ENCODE peak calls at places on chromosomes 12 and 14, in six cellular contexts. One of them, this sample, is unnamed.

GRCh38 chr12:54019111-54019811 is 9.0 kb upstream of the HOXC6 start:
- DNase-seq in HepG2: no peak
- DNase-seq in HCT116: no peak
- DNase-seq in H1: peak
- DNase-seq in GM12878: no peak
- DNase-seq in Panc1: no peak
- DNase-seq in this sample: no peak

GRCh38 chr12:27822076-27822712 is 42.2 kb upstream of the MANSC4 start:
- DNase-seq in HepG2: no peak
- DNase-seq in HCT116: peak
- DNase-seq in H1: no peak
- DNase-seq in GM12878: peak
- DNase-seq in Panc1: peak
- DNase-seq in this sample: no peak

GRCh38 chr14:77026930-77027537 is 1.5 kb downstream of the IRF2BPL start:
- DNase-seq in HepG2: no peak
- DNase-seq in HCT116: no peak
- DNase-seq in H1: no peak
- DNase-seq in GM12878: no peak
- DNase-seq in Panc1: no peak
- DNase-seq in this sample: peak

GRCh38 chr12:27186240-27186839 is 57.7 kb upstream of the STK38L start:
- DNase-seq in HepG2: no peak
- DNase-seq in HCT116: no peak
- DNase-seq in H1: no peak
- DNase-seq in GM12878: no peak
- DNase-seq in Panc1: no peak
- DNase-seq in this sample: no peak

GRCh38 chr12:89947437-89948265 is 239.0 kb upstream of the ATP2B1 start:
- DNase-seq in HepG2: no peak
- DNase-seq in HCT116: no peak
- DNase-seq in H1: no peak
- DNase-seq in GM12878: no peak
- DNase-seq in Panc1: peak
- DNase-seq in this sample: no peak

GRCh38 chr14:99183716-99184115 is 88.3 kb downstream of the BCL11B start:
- DNase-seq in HepG2: no peak
- DNase-seq in HCT116: no peak
- DNase-seq in H1: no peak
- DNase-seq in GM12878: no peak
- DNase-seq in Panc1: no peak
- DNase-seq in this sample: no peak

GRCh38 chr14:74684444-74684843 is 28.4 kb downstream of the AREL1 start:
- DNase-seq in HepG2: no peak
- DNase-seq in HCT116: no peak
- DNase-seq in H1: no peak
- DNase-seq in GM12878: peak
- DNase-seq in Panc1: no peak
- DNase-seq in this sample: no peak

GRCh38 chr14:20680843-20681347 is 3.5 kb upstream of the RNASE4 start:
- DNase-seq in HepG2: no peak
- DNase-seq in HCT116: no peak
- DNase-seq in H1: no peak
- DNase-seq in GM12878: no peak
- DNase-seq in Panc1: no peak
- DNase-seq in this sample: no peak

GRCh38 chr12:121484967-121485366 is 85.0 kb downstream of the RNF34 start:
- DNase-seq in HepG2: peak
- DNase-seq in HCT116: no peak
- DNase-seq in H1: no peak
- DNase-seq in GM12878: no peak
- DNase-seq in Panc1: no peak
- DNase-seq in this sample: no peak

GRCh38 chr12:10175849-10176641 is 2.8 kb upstream of the TMEM52B start:
- DNase-seq in HepG2: no peak
- DNase-seq in HCT116: no peak
- DNase-seq in H1: no peak
- DNase-seq in GM12878: no peak
- DNase-seq in Panc1: no peak
- DNase-seq in this sample: no peak

GRCh38 chr12:25701290-25701689 is 148.2 kb upstream of the LMNTD1 start:
- DNase-seq in HepG2: no peak
- DNase-seq in HCT116: peak
- DNase-seq in H1: no peak
- DNase-seq in GM12878: no peak
- DNase-seq in Panc1: no peak
- DNase-seq in this sample: no peak

GRCh38 chr12:121579190-121579791 is 1.5 kb downstream of the KDM2B start:
- DNase-seq in HepG2: no peak
- DNase-seq in HCT116: no peak
- DNase-seq in H1: peak
- DNase-seq in GM12878: no peak
- DNase-seq in Panc1: no peak
- DNase-seq in this sample: peak

GRCh38 chr14:28303248-28303647 is 463.3 kb upstream of the FOXG1 start:
- DNase-seq in HepG2: no peak
- DNase-seq in HCT116: no peak
- DNase-seq in H1: no peak
- DNase-seq in GM12878: no peak
- DNase-seq in Panc1: no peak
- DNase-seq in this sample: no peak

GRCh38 chr12:132044661-132045412 is 95.1 kb downstream of the EP400 start:
- DNase-seq in HepG2: no peak
- DNase-seq in HCT116: no peak
- DNase-seq in H1: no peak
- DNase-seq in GM12878: no peak
- DNase-seq in Panc1: no peak
- DNase-seq in this sample: no peak

GRCh38 chr12:30019386-30020140 is 235.8 kb upstream of the TMTC1 start:
- DNase-seq in HepG2: no peak
- DNase-seq in HCT116: no peak
- DNase-seq in H1: no peak
- DNase-seq in GM12878: no peak
- DNase-seq in Panc1: no peak
- DNase-seq in this sample: peak

GRCh38 chr14:69314327-69314726 is 54.4 kb downstream of the GALNT16 start:
- DNase-seq in HepG2: no peak
- DNase-seq in HCT116: no peak
- DNase-seq in H1: no peak
- DNase-seq in GM12878: no peak
- DNase-seq in Panc1: no peak
- DNase-seq in this sample: no peak

GRCh38 chr12:62671321-62671720 is 204.7 kb downstream of the MON2 start:
- DNase-seq in HepG2: no peak
- DNase-seq in HCT116: no peak
- DNase-seq in H1: no peak
- DNase-seq in GM12878: no peak
- DNase-seq in Panc1: no peak
- DNase-seq in this sample: no peak

GRCh38 chr12:100672075-100672592 is 98.7 kb downstream of the GAS2L3 start:
- DNase-seq in HepG2: peak
- DNase-seq in HCT116: no peak
- DNase-seq in H1: peak
- DNase-seq in GM12878: no peak
- DNase-seq in Panc1: peak
- DNase-seq in this sample: peak

GRCh38 chr14:79837699-79838098 is 373.6 kb downstream of the DIO2 start:
- DNase-seq in HepG2: no peak
- DNase-seq in HCT116: no peak
- DNase-seq in H1: no peak
- DNase-seq in GM12878: no peak
- DNase-seq in Panc1: no peak
- DNase-seq in this sample: no peak

GRCh38 chr12:87801860-87802720 is 227.1 kb downstream of the C12orf50 start:
- DNase-seq in HepG2: no peak
- DNase-seq in HCT116: no peak
- DNase-seq in H1: no peak
- DNase-seq in GM12878: no peak
- DNase-seq in Panc1: no peak
- DNase-seq in this sample: no peak

GRCh38 chr12:92290016-92290685 is 144.5 kb upstream of the BTG1 start:
- DNase-seq in HepG2: no peak
- DNase-seq in HCT116: no peak
- DNase-seq in H1: no peak
- DNase-seq in GM12878: no peak
- DNase-seq in Panc1: no peak
- DNase-seq in this sample: no peak

GRCh38 chr12:131002271-131002670 is 48.6 kb downstream of the ADGRD1 start:
- DNase-seq in HepG2: no peak
- DNase-seq in HCT116: no peak
- DNase-seq in H1: no peak
- DNase-seq in GM12878: peak
- DNase-seq in Panc1: no peak
- DNase-seq in this sample: no peak

GRCh38 chr12:43307126-43307525 is 244.9 kb downstream of the ADAMTS20 start:
- DNase-seq in HepG2: no peak
- DNase-seq in HCT116: no peak
- DNase-seq in H1: no peak
- DNase-seq in GM12878: no peak
- DNase-seq in Panc1: no peak
- DNase-seq in this sample: no peak

GRCh38 chr12:53098982-53099651 is 1.6 kb downstream of the IGFBP6 start:
- DNase-seq in HepG2: peak
- DNase-seq in HCT116: peak
- DNase-seq in H1: peak
- DNase-seq in GM12878: no peak
- DNase-seq in Panc1: peak
- DNase-seq in this sample: peak

GRCh38 chr12:80157640-80158039 is 58.3 kb downstream of the OTOGL start:
- DNase-seq in HepG2: no peak
- DNase-seq in HCT116: no peak
- DNase-seq in H1: no peak
- DNase-seq in GM12878: no peak
- DNase-seq in Panc1: no peak
- DNase-seq in this sample: no peak

GRCh38 chr12:38736821-38737220 is 168.6 kb downstream of the CPNE8 start:
- DNase-seq in HepG2: no peak
- DNase-seq in HCT116: no peak
- DNase-seq in H1: no peak
- DNase-seq in GM12878: no peak
- DNase-seq in Panc1: no peak
- DNase-seq in this sample: no peak

GRCh38 chr12:70049596-70050360 is 193.5 kb upstream of the CNOT2 start:
- DNase-seq in HepG2: no peak
- DNase-seq in HCT116: peak
- DNase-seq in H1: no peak
- DNase-seq in GM12878: peak
- DNase-seq in Panc1: no peak
- DNase-seq in this sample: no peak

GRCh38 chr12:101680647-101681046 is 16.8 kb upstream of the CHPT1 start:
- DNase-seq in HepG2: no peak
- DNase-seq in HCT116: no peak
- DNase-seq in H1: no peak
- DNase-seq in GM12878: no peak
- DNase-seq in Panc1: no peak
- DNase-seq in this sample: no peak

GRCh38 chr12:113207621-113208040 is 13.6 kb upstream of the TPCN1 start:
- DNase-seq in HepG2: no peak
- DNase-seq in HCT116: no peak
- DNase-seq in H1: no peak
- DNase-seq in GM12878: no peak
- DNase-seq in Panc1: no peak
- DNase-seq in this sample: no peak

GRCh38 chr12:113214938-113215400 is 6.3 kb upstream of the TPCN1 start:
- DNase-seq in HepG2: peak
- DNase-seq in HCT116: peak
- DNase-seq in H1: no peak
- DNase-seq in GM12878: peak
- DNase-seq in Panc1: no peak
- DNase-seq in this sample: peak

GRCh38 chr12:113208041-113208934 is 13.0 kb upstream of the TPCN1 start:
- DNase-seq in HepG2: no peak
- DNase-seq in HCT116: no peak
- DNase-seq in H1: no peak
- DNase-seq in GM12878: peak
- DNase-seq in Panc1: no peak
- DNase-seq in this sample: no peak

DNA sequence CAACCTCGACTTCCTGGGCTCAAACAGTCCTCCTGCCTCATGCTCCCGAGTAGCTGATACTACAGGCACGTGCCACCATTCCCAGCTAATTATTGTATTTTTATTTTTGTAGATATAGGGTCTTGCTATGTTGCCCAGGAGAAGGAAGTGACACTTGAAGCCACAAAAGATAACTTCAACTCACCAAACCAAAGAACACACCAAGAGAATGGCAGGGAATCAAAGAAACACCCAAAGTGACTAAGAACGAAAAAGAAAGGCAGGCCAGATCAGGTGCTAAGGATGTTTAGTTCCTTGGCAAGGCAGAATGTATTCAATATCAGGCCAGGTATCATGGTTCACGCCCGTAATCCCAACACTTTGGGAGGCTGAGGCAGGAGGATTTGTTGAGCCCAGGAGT is 10.1 kb upstream of the TPCN1 start:
- DNase-seq in HepG2: no peak
- DNase-seq in HCT116: no peak
- DNase-seq in H1: no peak
- DNase-seq in GM12878: no peak
- DNase-seq in Panc1: no peak
- DNase-seq in this sample: no peak
- TF ChIP-seq SIN3A in HepG2: no peak
- TF ChIP-seq SIN3A in HCT116: no peak
- TF ChIP-seq SIN3A in H1: no peak
- TF ChIP-seq SIN3A in GM12878: no peak
- TF ChIP-seq SIN3A in Panc1: no peak
- TF ChIP-seq SIN3A in this sample: no peak

GRCh38 chr14:32897724-32898064 is 41.0 kb upstream of the NPAS3 start:
- DNase-seq in HepG2: no peak
- DNase-seq in HCT116: no peak
- DNase-seq in H1: no peak
- DNase-seq in GM12878: no peak
- DNase-seq in Panc1: no peak
- DNase-seq in this sample: no peak
- H3K4me3 ChIP-seq in HepG2: peak
- H3K4me3 ChIP-seq in HCT116: no peak
- H3K4me3 ChIP-seq in H1: no peak
- H3K4me3 ChIP-seq in GM12878: no peak
- H3K4me3 ChIP-seq in Panc1: peak
- H3K4me3 ChIP-seq in this sample: no peak

GRCh38 chr14:91405241-91405721 is 12.3 kb downstream of the CCDC88C start:
- DNase-seq in HepG2: no peak
- DNase-seq in HCT116: no peak
- DNase-seq in H1: no peak
- DNase-seq in GM12878: no peak
- DNase-seq in Panc1: no peak
- DNase-seq in this sample: no peak
- TF ChIP-seq SIN3A in HepG2: no peak
- TF ChIP-seq SIN3A in HCT116: no peak
- TF ChIP-seq SIN3A in H1: no peak
- TF ChIP-seq SIN3A in GM12878: no peak
- TF ChIP-seq SIN3A in Panc1: no peak
- TF ChIP-seq SIN3A in this sample: no peak

DNA sequence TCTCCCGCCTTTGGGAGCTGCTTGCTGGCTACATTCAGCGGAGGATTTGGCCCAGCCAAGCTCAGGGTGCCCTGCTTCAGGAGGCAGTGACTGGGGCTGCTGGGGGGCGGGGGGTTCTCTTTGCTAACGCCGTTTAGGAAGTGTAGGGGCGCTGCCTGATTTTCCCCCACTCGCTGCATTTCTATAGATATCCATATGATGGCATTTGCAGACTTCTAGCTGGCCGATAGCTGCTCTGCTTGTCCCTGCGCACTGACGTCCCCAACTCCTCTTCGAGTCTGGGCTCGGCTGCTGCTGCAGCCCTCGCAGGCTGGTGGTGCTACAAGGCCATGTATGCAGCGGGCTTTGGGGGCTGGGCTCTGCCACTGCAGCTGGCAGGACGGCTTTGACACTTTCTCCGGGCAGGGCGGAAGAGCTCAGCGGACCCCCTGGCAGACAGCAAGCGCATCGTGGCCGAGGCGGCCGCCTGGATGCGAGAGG is 3.1 kb downstream of the LRFN5 start:
- DNase-seq in HepG2: no peak
- DNase-seq in HCT116: no peak
- DNase-seq in H1: peak
- DNase-seq in GM12878: no peak
- DNase-seq in Panc1: no peak
- DNase-seq in this sample: peak
- H3K4me3 ChIP-seq in HepG2: no peak
- H3K4me3 ChIP-seq in HCT116: no peak
- H3K4me3 ChIP-seq in H1: peak
- H3K4me3 ChIP-seq in GM12878: no peak
- H3K4me3 ChIP-seq in Panc1: peak
- H3K4me3 ChIP-seq in this sample: no peak